ENCODE peak calls at places on chromosome 6, in nine cellular contexts. Y is HFFc6, F is foreskin fibroblast, G is WTC11, W is psoas muscle, V is GM10248, B is sciatic nerve, O is AG08395, L is GM23248. N is an unnamed sample.

GRCh38 chr6:31734703-31735500 is 1.4 kb downstream of the CLIC1 start:
- DNase-seq in Y (peak), F (peak), G (no peak), W (no peak), V (peak), B (no peak), O (peak), L (peak), N (peak)

GRCh38 chr6:52512199-52512598 is 64.7 kb downstream of the TRAM2 start:
- DNase-seq in Y (peak), F (peak), G (no peak), W (peak), V (no peak), B (peak), O (peak), L (peak), N (no peak)

GRCh38 chr6:89372506-89372901 is 20.0 kb upstream of the UBE2J1 start:
- DNase-seq in Y (no peak), F (no peak), G (no peak), W (no peak), V (peak), B (no peak), O (no peak), L (no peak), N (no peak)

GRCh38 chr6:169452117-169452868 is 198.6 kb upstream of the THBS2 start:
- DNase-seq in Y (peak), F (peak), G (no peak), W (peak), V (no peak), B (peak), O (peak), L (peak), N (peak)

GRCh38 chr6:160028487-160029275 is 59.8 kb downstream of the IGF2R start:
- DNase-seq in Y (no peak), F (no peak), G (no peak), W (no peak), V (no peak), B (no peak), O (no peak), L (no peak), N (no peak)

GRCh38 chr6:113031591-113031990 is 684.5 kb downstream of the RFPL4B start:
- DNase-seq in Y (no peak), F (no peak), G (no peak), W (no peak), V (no peak), B (no peak), O (no peak), L (peak), N (no peak)

GRCh38 chr6:139490482-139490881 is 116.0 kb upstream of the CITED2 start:
- DNase-seq in Y (no peak), F (peak), G (no peak), W (no peak), V (no peak), B (no peak), O (no peak), L (no peak), N (no peak)

GRCh38 chr6:70900061-70900460 is 56.8 kb downstream of the B3GAT2 start:
- DNase-seq in Y (no peak), F (no peak), G (no peak), W (no peak), V (no peak), B (no peak), O (no peak), L (no peak), N (no peak)

GRCh38 chr6:44161997-44162338 is 3.3 kb downstream of the CAPN11 start:
- DNase-seq in Y (peak), F (peak), G (no peak), W (no peak), V (no peak), B (no peak), O (peak), L (peak), N (no peak)

GRCh38 chr6:120384671-120385070 is 949.6 kb downstream of the TBC1D32 start:
- DNase-seq in Y (no peak), F (no peak), G (no peak), W (no peak), V (no peak), B (no peak), O (no peak), L (peak), N (no peak)

GRCh38 chr6:33126101-33126714 is 50.4 kb downstream of the HLA-DPB1 start:
- DNase-seq in Y (peak), F (peak), G (peak), W (peak), V (peak), B (peak), O (peak), L (peak), N (no peak)

GRCh38 chr6:42512498-42513042 is 51.3 kb upstream of the UBR2 start:
- DNase-seq in Y (no peak), F (no peak), G (no peak), W (no peak), V (no peak), B (no peak), O (no peak), L (no peak), N (no peak)

GRCh38 chr6:15551262-15551661 is 111.6 kb downstream of the DTNBP1 start:
- DNase-seq in Y (no peak), F (no peak), G (no peak), W (no peak), V (no peak), B (no peak), O (no peak), L (no peak), N (no peak)

GRCh38 chr6:150549577-150550184 is 50.0 kb upstream of the PLEKHG1 start:
- DNase-seq in Y (no peak), F (no peak), G (no peak), W (no peak), V (no peak), B (no peak), O (no peak), L (no peak), N (no peak)

GRCh38 chr6:149934249-149935156 is 7.3 kb upstream of the ULBP2 start:
- DNase-seq in Y (peak), F (peak), G (peak), W (no peak), V (peak), B (no peak), O (peak), L (peak), N (no peak)

GRCh38 chr6:111604259-111605099 is 1.2 kb downstream of the TRAF3IP2 start:
- DNase-seq in Y (peak), F (peak), G (no peak), W (peak), V (no peak), B (peak), O (peak), L (peak), N (peak)

GRCh38 chr6:2108700-2109306 is 136.6 kb downstream of the GMDS start:
- DNase-seq in Y (no peak), F (no peak), G (no peak), W (no peak), V (no peak), B (no peak), O (no peak), L (no peak), N (no peak)

GRCh38 chr6:127496471-127496870 is 22.7 kb downstream of the MTCL3 start:
- DNase-seq in Y (peak), F (peak), G (no peak), W (no peak), V (no peak), B (no peak), O (no peak), L (peak), N (no peak)

GRCh38 chr6:34544052-34544604 is 12.0 kb downstream of the SPDEF start:
- DNase-seq in Y (no peak), F (no peak), G (no peak), W (no peak), V (no peak), B (no peak), O (no peak), L (no peak), N (no peak)

GRCh38 chr6:140586426-140587061 is 1212.1 kb upstream of the CITED2 start:
- DNase-seq in Y (no peak), F (no peak), G (no peak), W (no peak), V (peak), B (no peak), O (no peak), L (no peak), N (no peak)

GRCh38 chr6:100503043-100503442 is 38.3 kb upstream of the SIM1 start:
- DNase-seq in Y (no peak), F (no peak), G (no peak), W (no peak), V (no peak), B (no peak), O (no peak), L (no peak), N (no peak)

GRCh38 chr6:96862560-96862959 is 25.3 kb upstream of the GPR63 start:
- DNase-seq in Y (no peak), F (no peak), G (no peak), W (no peak), V (no peak), B (no peak), O (no peak), L (no peak), N (no peak)

GRCh38 chr6:133399426-133399825 is 158.3 kb downstream of the EYA4 start:
- DNase-seq in Y (no peak), F (peak), G (no peak), W (no peak), V (no peak), B (no peak), O (no peak), L (no peak), N (no peak)

GRCh38 chr6:81326856-81327561 is 425.5 kb downstream of the TENT5A start:
- DNase-seq in Y (no peak), F (no peak), G (no peak), W (no peak), V (no peak), B (no peak), O (peak), L (peak), N (no peak)

GRCh38 chr6:35742842-35743241 is 6.0 kb downstream of the ARMC12 start:
- DNase-seq in Y (no peak), F (no peak), G (peak), W (no peak), V (no peak), B (no peak), O (no peak), L (no peak), N (no peak)

GRCh38 chr6:121442591-121442990 is 7.1 kb downstream of the GJA1 start:
- DNase-seq in Y (no peak), F (peak), G (no peak), W (no peak), V (no peak), B (no peak), O (no peak), L (peak), N (no peak)

GRCh38 chr6:3283641-3284435 is 25.1 kb downstream of the PSMG4 start:
- DNase-seq in Y (no peak), F (no peak), G (peak), W (no peak), V (no peak), B (peak), O (no peak), L (no peak), N (peak)

GRCh38 chr6:117540670-117541069 is 58.2 kb downstream of the DCBLD1 start:
- DNase-seq in Y (no peak), F (peak), G (no peak), W (no peak), V (no peak), B (no peak), O (no peak), L (no peak), N (no peak)